ENCODE peak calls at places on chromosomes 13 and 19, in five cellular contexts. One of them, this sample, is unnamed.

GRCh38 chr13:66967825-66968597 is 262.1 kb downstream of the PCDH9 start:
- DNase-seq in IMR-90: peak
- DNase-seq in stimulated activated effector memory CD8-positive, alpha-beta T cell treated with anti-CD3 and anti-CD28 coated beads, Interleukin-12 subunit alpha, Interleukin-12 subunit beta, amount 100 ng/mL, for 72 hours: no peak
- DNase-seq in fibroblast of the conjunctiva: no peak
- DNase-seq in Peyer's patch: no peak
- DNase-seq in this sample: no peak

GRCh38 chr13:50942630-50943311 is 33.2 kb downstream of the RNASEH2B start:
- DNase-seq in IMR-90: no peak
- DNase-seq in Peyer's patch: no peak
- DNase-seq in fibroblast of the conjunctiva: no peak
- DNase-seq in stimulated activated effector memory CD8-positive, alpha-beta T cell treated with anti-CD3 and anti-CD28 coated beads, Interleukin-12 subunit alpha, Interleukin-12 subunit beta, amount 100 ng/mL, for 72 hours: no peak
- DNase-seq in this sample: no peak

GRCh38 chr19:30378701-30379100 is 6.5 kb downstream of the ZNF536 start:
- DNase-seq in Peyer's patch: no peak
- DNase-seq in stimulated activated effector memory CD8-positive, alpha-beta T cell treated with anti-CD3 and anti-CD28 coated beads, Interleukin-12 subunit alpha, Interleukin-12 subunit beta, amount 100 ng/mL, for 72 hours: no peak
- DNase-seq in IMR-90: no peak
- DNase-seq in fibroblast of the conjunctiva: no peak
- DNase-seq in this sample: no peak

GRCh38 chr19:53511933-53512374 is 26.0 kb upstream of the ZNF331 start:
- DNase-seq in fibroblast of the conjunctiva: peak
- DNase-seq in IMR-90: peak
- DNase-seq in stimulated activated effector memory CD8-positive, alpha-beta T cell treated with anti-CD3 and anti-CD28 coated beads, Interleukin-12 subunit alpha, Interleukin-12 subunit beta, amount 100 ng/mL, for 72 hours: peak
- DNase-seq in Peyer's patch: peak
- DNase-seq in this sample: no peak

GRCh38 chr13:37495046-37495445 is 103.5 kb downstream of the POSTN start:
- DNase-seq in Peyer's patch: no peak
- DNase-seq in stimulated activated effector memory CD8-positive, alpha-beta T cell treated with anti-CD3 and anti-CD28 coated beads, Interleukin-12 subunit alpha, Interleukin-12 subunit beta, amount 100 ng/mL, for 72 hours: no peak
- DNase-seq in fibroblast of the conjunctiva: no peak
- DNase-seq in IMR-90: peak
- DNase-seq in this sample: peak

GRCh38 chr19:32397736-32398135 is 7.8 kb upstream of the DPY19L3 start:
- DNase-seq in Peyer's patch: no peak
- DNase-seq in stimulated activated effector memory CD8-positive, alpha-beta T cell treated with anti-CD3 and anti-CD28 coated beads, Interleukin-12 subunit alpha, Interleukin-12 subunit beta, amount 100 ng/mL, for 72 hours: no peak
- DNase-seq in fibroblast of the conjunctiva: peak
- DNase-seq in IMR-90: peak
- DNase-seq in this sample: peak

GRCh38 chr13:27007166-27007565 is 164.4 kb downstream of the USP12 start:
- DNase-seq in stimulated activated effector memory CD8-positive, alpha-beta T cell treated with anti-CD3 and anti-CD28 coated beads, Interleukin-12 subunit alpha, Interleukin-12 subunit beta, amount 100 ng/mL, for 72 hours: no peak
- DNase-seq in IMR-90: no peak
- DNase-seq in Peyer's patch: no peak
- DNase-seq in fibroblast of the conjunctiva: no peak
- DNase-seq in this sample: no peak

GRCh38 chr13:113819341-113819730 is 44.5 kb downstream of the GAS6 start:
- DNase-seq in IMR-90: no peak
- DNase-seq in Peyer's patch: no peak
- DNase-seq in stimulated activated effector memory CD8-positive, alpha-beta T cell treated with anti-CD3 and anti-CD28 coated beads, Interleukin-12 subunit alpha, Interleukin-12 subunit beta, amount 100 ng/mL, for 72 hours: no peak
- DNase-seq in fibroblast of the conjunctiva: no peak
- DNase-seq in this sample: no peak

GRCh38 chr13:38590796-38591507 is 95.9 kb upstream of the FREM2 start:
- DNase-seq in fibroblast of the conjunctiva: no peak
- DNase-seq in Peyer's patch: no peak
- DNase-seq in stimulated activated effector memory CD8-positive, alpha-beta T cell treated with anti-CD3 and anti-CD28 coated beads, Interleukin-12 subunit alpha, Interleukin-12 subunit beta, amount 100 ng/mL, for 72 hours: no peak
- DNase-seq in IMR-90: no peak
- DNase-seq in this sample: no peak

GRCh38 chr19:44737238-44738160 is 11.0 kb upstream of the BCL3 start:
- DNase-seq in fibroblast of the conjunctiva: no peak
- DNase-seq in Peyer's patch: no peak
- DNase-seq in stimulated activated effector memory CD8-positive, alpha-beta T cell treated with anti-CD3 and anti-CD28 coated beads, Interleukin-12 subunit alpha, Interleukin-12 subunit beta, amount 100 ng/mL, for 72 hours: no peak
- DNase-seq in IMR-90: peak
- DNase-seq in this sample: peak